ENCODE peak calls at places on chromosome 16, in five cellular contexts. U, C, P, I and H are unnamed samples. For H3K4me1, the result is how much of the 10 kb centered on the place peaks cover.

GRCh38 chr16:58970775-58971174 is 236.7 kb upstream of the GOT2 start:
- DNase-seq in U (no peak), C (no peak), P (no peak), I (no peak), H (no peak)

GRCh38 chr16:66717776-66718175 is 21.2 kb upstream of the CMTM4 start:
- DNase-seq in U (no peak), C (no peak), P (no peak), I (no peak), H (no peak)

GRCh38 chr16:58644108-58644507 is 14.5 kb upstream of the CNOT1 start:
- DNase-seq in U (no peak), C (no peak), P (no peak), I (no peak), H (no peak)

GRCh38 chr16:4461250-4462085 is 13.0 kb downstream of the NMRAL1 start:
- DNase-seq in U (no peak), C (no peak), P (peak), I (no peak), H (no peak)

GRCh38 chr16:9919460-9919859 is 262.8 kb downstream of the GRIN2A start:
- DNase-seq in U (no peak), C (no peak), P (no peak), I (no peak), H (no peak)

GRCh38 chr16:3498988-3499387 is 1.8 kb upstream of the CLUAP1 start:
- DNase-seq in U (no peak), C (no peak), P (no peak), I (no peak), H (no peak)

GRCh38 chr16:11238272-11239202 is 17.5 kb downstream of the SOCS1 start:
- DNase-seq in U (no peak), C (no peak), P (no peak), I (no peak), H (no peak)

GRCh38 chr16:77212736-77213541 is 13.7 kb downstream of the SYCE1L start:
- DNase-seq in U (no peak), C (no peak), P (peak), I (peak), H (peak)

GRCh38 chr16:3971706-3972105 is 91.2 kb upstream of the CREBBP start:
- DNase-seq in U (no peak), C (peak), P (no peak), I (no peak), H (no peak)

GRCh38 chr16:72500545-72500944 is 328.6 kb upstream of the PMFBP1 start:
- DNase-seq in U (no peak), C (no peak), P (no peak), I (no peak), H (no peak)

GRCh38 chr16:68348645-68349445 is 38.0 kb downstream of the PRMT7 start:
- DNase-seq in U (no peak), C (no peak), P (no peak), I (no peak), H (no peak)

GRCh38 chr16:19472487-19472886 is 49.4 kb downstream of the GDE1 start:
- DNase-seq in U (no peak), C (no peak), P (no peak), I (no peak), H (no peak)

GRCh38 chr16:4172070-4172469 is 55.8 kb upstream of the ADCY9 start:
- DNase-seq in U (no peak), C (peak), P (no peak), I (no peak), H (no peak)

GRCh38 chr16:67017451-67017750 is 11.5 kb upstream of the CBFB start:
- DNase-seq in U (no peak), C (no peak), P (no peak), I (no peak), H (no peak)

GRCh38 chr16:23245268-23245667 is 56.8 kb upstream of the SCNN1B start:
- DNase-seq in U (no peak), C (no peak), P (no peak), I (peak), H (no peak)

GRCh38 chr16:68347605-68348004 is 36.8 kb downstream of the PRMT7 start:
- DNase-seq in U (no peak), C (no peak), P (no peak), I (no peak), H (no peak)

GRCh38 chr16:82954224-82954929 is 327.6 kb downstream of the CDH13 start:
- DNase-seq in U (no peak), C (peak), P (no peak), I (no peak), H (no peak)

GRCh38 chr16:4624827-4625616 is 396 bp downstream of the MGRN1 start:
- DNase-seq in U (peak), C (peak), P (no peak), I (peak), H (peak)

GRCh38 chr16:21704266-21704665 is 40.5 kb downstream of the OTOA start:
- DNase-seq in U (no peak), C (no peak), P (no peak), I (no peak), H (no peak)

GRCh38 chr16:17260271-17260849 is 210.4 kb downstream of the XYLT1 start:
- DNase-seq in U (no peak), C (no peak), P (no peak), I (no peak), H (no peak)

GRCh38 chr16:18984425-18985005 is 781 bp downstream of the TMC7 start:
- DNase-seq in U (no peak), C (no peak), P (no peak), I (no peak), H (no peak)

GRCh38 chr16:79093554-79093967 is 507.0 kb downstream of the MAF start:
- DNase-seq in U (no peak), C (no peak), P (no peak), I (no peak), H (peak)

GRCh38 chr16:72191551-72191950 is 19.6 kb upstream of the PMFBP1 start:
- DNase-seq in U (no peak), C (no peak), P (no peak), I (no peak), H (no peak)

GRCh38 chr16:11007714-11008240 is 63.4 kb downstream of the CLEC16A start:
- DNase-seq in U (no peak), C (no peak), P (no peak), I (no peak), H (no peak)

GRCh38 chr16:3578121-3578520 is 918 bp upstream of the NLRC3 start:
- DNase-seq in U (peak), C (no peak), P (no peak), I (no peak), H (no peak)

GRCh38 chr16:24540575-24541240 is 1.3 kb downstream of the RBBP6 start:
- DNase-seq in U (no peak), C (peak), P (peak), I (no peak), H (peak)

GRCh38 chr16:50771366-50771765 is 29.5 kb downstream of the CYLD start:
- DNase-seq in U (no peak), C (peak), P (no peak), I (no peak), H (no peak)

GRCh38 chr16:55389426-55390073 is 65.5 kb downstream of the IRX6 start:
- DNase-seq in U (no peak), C (no peak), P (no peak), I (no peak), H (no peak)

GRCh38 chr16:10606607-10607006 is 26.2 kb upstream of the EMP2 start:
- DNase-seq in U (no peak), C (no peak), P (no peak), I (no peak), H (no peak)

GRCh38 chr16:31009894-31010293 is 544 bp downstream of the STX1B start:
- DNase-seq in U (no peak), C (no peak), P (peak), I (no peak), H (no peak)
- H3K4me3 ChIP-seq in U (no peak), C (peak), P (peak), I (no peak), H (no peak)

GRCh38 chr16:85352221-85352620 is 239.9 kb upstream of the CIBAR2 start:
- DNase-seq in U (no peak), C (no peak), P (no peak), I (no peak), H (no peak)
- H3K4me1 ChIP-seq in U (under half), C (under half), P (under half), I (under half), H (under half)

GRCh38 chr16:49559242-49559641 is 185.6 kb downstream of the C16orf78 start:
- DNase-seq in U (no peak), C (no peak), P (no peak), I (no peak), H (no peak)

GRCh38 chr16:49560018-49560830 is 186.6 kb downstream of the C16orf78 start:
- DNase-seq in U (no peak), C (no peak), P (no peak), I (peak), H (no peak)

GRCh38 chr16:49557070-49557446 is 183.5 kb downstream of the C16orf78 start:
- DNase-seq in U (no peak), C (no peak), P (no peak), I (no peak), H (no peak)

GRCh38 chr16:49558451-49558850 is 184.8 kb downstream of the C16orf78 start:
- DNase-seq in U (no peak), C (no peak), P (no peak), I (no peak), H (no peak)

DNA sequence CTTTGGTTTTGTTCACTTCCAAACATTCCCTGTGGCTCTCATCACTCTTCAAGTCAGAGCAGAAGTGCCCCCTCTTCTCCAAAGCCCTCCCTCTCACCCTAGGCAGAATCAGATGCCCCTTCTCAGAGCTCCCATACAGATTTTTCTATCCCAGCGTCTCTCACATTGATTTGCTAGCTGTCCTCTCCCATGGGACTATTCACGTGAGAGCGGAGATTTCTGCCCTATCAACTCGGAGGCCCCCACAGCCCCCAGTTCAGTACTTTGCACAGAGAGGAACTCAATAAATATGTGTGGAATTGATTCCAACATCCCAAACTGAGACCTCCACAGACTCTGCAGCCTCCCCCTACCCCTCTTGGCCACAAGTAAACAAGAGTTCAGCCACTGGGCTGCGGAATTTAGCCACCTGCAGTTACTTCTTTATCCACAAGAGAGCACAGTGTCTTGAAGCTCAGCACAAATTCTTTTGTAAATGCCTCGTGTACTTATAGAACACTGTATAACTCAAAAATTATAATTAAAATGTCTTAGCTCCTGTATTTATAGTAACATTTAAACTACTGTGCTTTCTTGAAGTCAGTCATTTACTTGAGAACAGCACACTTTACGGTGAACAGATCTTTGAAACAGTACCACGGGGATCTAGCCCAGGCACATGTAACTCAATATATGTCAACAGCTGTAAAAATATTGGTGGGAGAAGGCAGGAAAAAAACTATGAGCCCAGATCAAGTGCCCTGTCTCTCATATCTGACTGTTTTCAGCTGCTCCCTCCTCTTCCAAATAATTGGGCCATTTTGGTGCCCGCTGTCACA is 182.9 kb downstream of the C16orf78 start:
- DNase-seq in U (no peak), C (peak), P (no peak), I (no peak), H (no peak)
- TF ChIP-seq CTCF in U (peak), C (peak), P (peak), I (peak), H (no peak)

DNA sequence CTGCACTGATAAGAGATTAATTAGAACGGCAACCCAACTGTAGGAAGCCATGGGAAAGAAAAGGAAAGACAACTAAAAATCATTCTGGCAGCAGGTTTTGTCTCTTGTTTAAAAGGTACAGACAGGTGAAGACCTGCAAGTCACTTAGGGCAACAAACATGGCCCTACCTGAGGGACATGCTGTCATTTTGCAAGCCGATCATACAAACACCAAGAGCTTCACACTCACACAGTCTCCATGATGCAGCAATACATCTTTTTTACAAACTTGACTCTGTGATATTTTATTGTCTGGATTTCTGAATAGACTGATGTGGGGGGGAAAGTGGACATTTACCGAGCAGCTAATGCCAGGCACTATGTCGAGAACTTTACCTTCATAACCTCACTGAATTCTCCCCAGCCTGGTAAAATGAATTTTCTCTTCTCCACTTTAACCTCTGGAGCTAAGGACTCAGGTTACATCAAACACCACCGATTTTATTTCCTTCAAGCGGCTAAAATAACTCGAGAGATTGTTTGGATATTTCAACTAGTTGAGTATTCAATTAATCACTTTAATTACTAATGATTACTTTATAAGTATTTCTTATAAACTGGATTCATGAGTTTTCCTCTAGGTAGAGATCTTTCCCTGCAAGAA is 101.6 kb downstream of the PARN start:
- DNase-seq in U (no peak), C (no peak), P (no peak), I (no peak), H (no peak)
- H3K4me3 ChIP-seq in U (no peak), C (no peak), P (no peak), I (no peak), H (no peak)

GRCh38 chr16:57007050-57007449 is 17.7 kb downstream of the NLRC5 start:
- DNase-seq in U (peak), C (peak), P (no peak), I (no peak), H (no peak)
- H3K4me1 ChIP-seq in U (under half), C (under half), P (under half), I (under half), H (under half)

GRCh38 chr16:7090628-7091115 is 242.0 kb upstream of the RBFOX1 start:
- DNase-seq in U (no peak), C (no peak), P (no peak), I (no peak), H (no peak)

GRCh38 chr16:7085776-7086175 is 246.9 kb upstream of the RBFOX1 start:
- DNase-seq in U (no peak), C (no peak), P (no peak), I (no peak), H (no peak)

GRCh38 chr16:7083086-7083485 is 249.6 kb upstream of the RBFOX1 start:
- DNase-seq in U (no peak), C (no peak), P (peak), I (no peak), H (no peak)

DNA sequence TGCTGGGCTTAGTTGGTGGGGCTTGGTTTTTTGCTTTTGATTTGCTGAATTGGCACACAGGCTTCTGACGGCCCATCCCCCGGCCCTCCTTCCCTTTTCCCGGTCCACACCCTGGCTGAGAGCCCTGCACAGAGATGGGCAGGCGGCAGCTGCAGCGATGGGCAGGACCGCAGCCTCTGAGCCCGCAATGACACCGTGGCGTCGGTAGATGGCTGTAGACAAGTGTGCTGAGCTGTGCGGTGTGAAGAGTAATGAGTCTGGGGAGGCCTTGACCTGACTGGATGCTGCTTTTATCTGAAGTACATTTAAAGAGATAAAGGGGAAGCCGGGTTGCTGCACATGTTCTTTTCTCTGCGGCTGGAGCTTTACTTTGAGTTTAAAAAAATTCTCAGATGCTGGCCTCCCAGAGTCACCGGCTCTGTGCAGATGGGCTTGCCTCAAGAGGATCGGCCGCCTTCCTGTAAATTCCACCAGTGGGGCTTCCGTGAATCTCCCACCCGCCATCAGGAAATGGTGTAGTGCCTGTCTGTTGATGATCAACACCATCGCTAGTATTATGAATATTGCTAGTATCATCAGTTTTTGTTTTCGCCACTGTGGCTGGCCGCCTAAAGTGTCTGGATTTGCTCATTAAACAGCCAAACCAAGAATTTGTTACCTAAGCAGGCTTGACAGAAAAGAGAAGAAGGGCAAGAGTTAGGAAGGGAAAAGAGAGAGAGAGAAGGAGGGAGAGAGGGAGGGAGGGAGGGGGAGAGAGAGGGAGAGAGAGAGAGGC is 245.6 kb upstream of the RBFOX1 start:
- DNase-seq in U (no peak), C (no peak), P (peak), I (no peak), H (no peak)
- TF ChIP-seq CTCF in U (no peak), C (no peak), P (no peak), I (no peak), H (no peak)

GRCh38 chr16:81817296-81817695 is 38.2 kb downstream of the PLCG2 start:
- DNase-seq in U (no peak), C (no peak), P (no peak), I (no peak), H (no peak)
- H3K4me3 ChIP-seq in U (no peak), C (no peak), P (no peak), I (no peak), H (no peak)

DNA sequence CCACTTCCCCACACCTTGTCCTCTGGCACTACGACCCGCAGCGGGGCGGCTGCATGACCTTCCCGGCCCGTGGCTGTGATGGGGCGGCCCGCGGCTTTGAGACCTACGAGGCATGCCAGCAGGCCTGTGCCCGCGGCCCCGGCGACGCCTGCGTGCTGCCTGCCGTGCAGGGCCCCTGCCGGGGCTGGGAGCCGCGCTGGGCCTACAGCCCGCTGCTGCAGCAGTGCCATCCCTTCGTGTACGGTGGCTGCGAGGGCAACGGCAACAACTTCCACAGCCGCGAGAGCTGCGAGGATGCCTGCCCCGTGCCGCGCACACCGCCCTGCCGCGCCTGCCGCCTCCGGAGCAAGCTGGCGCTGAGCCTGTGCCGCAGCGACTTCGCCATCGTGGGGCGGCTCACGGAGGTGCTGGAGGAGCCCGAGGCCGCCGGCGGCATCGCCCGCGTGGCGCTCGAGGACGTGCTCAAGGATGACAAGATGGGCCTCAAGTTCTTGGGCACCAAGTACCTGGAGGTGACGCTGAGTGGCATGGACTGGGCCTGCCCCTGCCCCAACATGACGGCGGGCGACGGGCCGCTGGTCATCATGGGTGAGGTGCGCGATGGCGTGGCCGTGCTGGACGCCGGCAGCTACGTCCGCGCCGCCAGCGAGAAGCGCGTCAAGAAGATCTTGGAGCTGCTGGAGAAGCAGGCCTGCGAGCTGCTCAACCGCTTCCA is 2.6 kb downstream of the METTL26 start:
- DNase-seq in U (no peak), C (no peak), P (no peak), I (no peak), H (no peak)
- H3K4me1 ChIP-seq in U (under half), C (under half), P (under half), I (under half), H (under half)

GRCh38 chr16:1830213-1830612 is 3.2 kb downstream of the FAHD1 start:
- DNase-seq in U (peak), C (no peak), P (no peak), I (no peak), H (peak)

GRCh38 chr16:1828645-1829410 is 1.8 kb downstream of the FAHD1 start:
- DNase-seq in U (no peak), C (no peak), P (no peak), I (no peak), H (no peak)

GRCh38 chr16:1832831-1833454 is 5.9 kb downstream of the FAHD1 start:
- DNase-seq in U (no peak), C (no peak), P (no peak), I (no peak), H (no peak)

GRCh38 chr16:1834096-1834495 is 7.1 kb downstream of the FAHD1 start:
- DNase-seq in U (no peak), C (no peak), P (no peak), I (no peak), H (no peak)

DNA sequence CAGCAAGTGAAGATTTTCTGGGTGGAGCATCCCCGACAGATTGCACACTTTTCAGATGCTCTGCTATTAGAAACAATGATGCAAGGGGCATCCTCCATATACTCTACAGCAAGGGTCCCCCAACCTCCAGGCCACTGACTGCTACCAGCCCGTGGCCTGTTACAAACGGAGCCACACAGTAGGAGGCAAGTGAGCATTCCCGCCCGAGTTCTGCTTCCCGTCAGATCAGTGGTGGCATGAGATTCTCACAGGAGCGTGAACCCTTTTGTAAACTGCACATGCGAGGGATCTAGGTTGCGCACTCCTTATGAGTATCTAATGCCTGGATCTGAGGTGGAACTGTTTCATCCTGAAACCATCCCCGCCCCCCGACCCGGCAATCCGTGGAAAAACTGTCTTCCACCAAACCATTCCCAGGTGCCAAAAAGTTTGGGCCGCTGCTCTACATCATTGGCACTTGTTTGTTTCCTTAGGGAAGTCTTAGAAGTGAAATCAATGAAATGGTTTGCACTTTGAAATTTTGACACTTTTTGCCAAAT is 4.6 kb downstream of the FAHD1 start:
- DNase-seq in U (no peak), C (no peak), P (no peak), I (no peak), H (no peak)
- TF ChIP-seq CTCF in U (no peak), C (no peak), P (no peak), I (no peak), H (no peak)